ENCODE peak calls at places on chromosomes 3 and 15, in eight cellular contexts. R, S, P, I, J, E, Q and K are unnamed samples.

GRCh38 chr3:96803860-96804259 is 10.5 kb upstream of the EPHA6 start:
- DNase-seq in I (no peak), J (no peak), P (no peak), Q (no peak), E (no peak), R (no peak), S (no peak), K (no peak)

GRCh38 chr3:121651684-121652083 is 9.0 kb downstream of the HCLS1 start:
- DNase-seq in Q (no peak), J (no peak), P (no peak), E (no peak), S (no peak), R (no peak), I (no peak), K (no peak)

GRCh38 chr3:23948761-23949160 is 3.7 kb downstream of the NR1D2 start:
- DNase-seq in J (no peak), I (no peak), E (no peak), P (no peak), Q (no peak), R (no peak), S (no peak), K (no peak)

GRCh38 chr3:124700880-124701684 is 29.2 kb upstream of the UMPS start:
- DNase-seq in S (peak), P (no peak), Q (no peak), I (no peak), J (no peak), E (no peak), R (no peak), K (no peak)

GRCh38 chr3:111700054-111700453 is 104.9 kb upstream of the ZBED2 start:
- DNase-seq in J (no peak), S (no peak), I (no peak), R (no peak), Q (peak), P (no peak), E (no peak), K (no peak)

GRCh38 chr3:126858887-126859286 is 124.0 kb upstream of the PLXNA1 start:
- DNase-seq in E (no peak), P (no peak), S (no peak), R (no peak), Q (no peak), I (peak), J (peak), K (no peak)

GRCh38 chr3:76138921-76139320 is 353.6 kb upstream of the ZNF717 start:
- DNase-seq in I (no peak), J (no peak), P (no peak), S (no peak), R (no peak), E (no peak), Q (no peak), K (no peak)

GRCh38 chr15:79329186-79329611 is 18.3 kb downstream of the TMED3 start:
- DNase-seq in P (no peak), Q (no peak), I (no peak), J (no peak), R (no peak), S (no peak), E (no peak), K (no peak)

GRCh38 chr3:32297366-32297765 is 58.9 kb downstream of the CMTM8 start:
- DNase-seq in P (no peak), S (no peak), J (peak), R (no peak), E (no peak), I (no peak), Q (peak), K (peak)

GRCh38 chr3:195260286-195260905 is 10.6 kb downstream of the XXYLT1 start:
- DNase-seq in E (peak), P (peak), R (peak), Q (peak), S (peak), I (no peak), J (no peak), K (no peak)

GRCh38 chr3:11195721-11196332 is 41.5 kb downstream of the HRH1 start:
- DNase-seq in P (no peak), E (no peak), Q (no peak), I (no peak), S (no peak), R (no peak), J (no peak), K (no peak)

GRCh38 chr3:156902916-156903315 is 76.8 kb downstream of the LEKR1 start:
- DNase-seq in R (no peak), S (no peak), E (no peak), P (no peak), I (no peak), J (no peak), Q (no peak), K (no peak)

GRCh38 chr3:184758056-184758455 is 46.2 kb upstream of the MAGEF1 start:
- DNase-seq in I (no peak), S (no peak), J (no peak), P (no peak), Q (no peak), E (no peak), R (no peak), K (no peak)

GRCh38 chr3:40690696-40691597 is 166.2 kb downstream of the ZNF621 start:
- DNase-seq in P (no peak), S (no peak), I (no peak), J (no peak), Q (no peak), E (peak), R (peak), K (no peak)